ENCODE peak calls at places on chromosomes 13 and 19, in eight cellular contexts. G, Q, N, L, R, W, Z and M are unnamed samples.

GRCh38 chr13:110457361-110457760 is 104.2 kb downstream of the RAB20 start:
- DNase-seq in L (no peak), G (no peak), Z (no peak), R (no peak), N (no peak), W (no peak), Q (no peak), M (no peak)

GRCh38 chr13:113050856-113051431 is 54.6 kb upstream of the F7 start:
- DNase-seq in L (no peak), Q (no peak), W (no peak), R (peak), Z (no peak), N (no peak), G (no peak), M (no peak)

GRCh38 chr13:75761373-75761772 is 125.2 kb downstream of the LMO7 start:
- DNase-seq in R (no peak), W (no peak), L (no peak), Z (no peak), G (peak), N (no peak), Q (peak), M (peak)

GRCh38 chr13:106688940-106689339 is 121.0 kb upstream of the ARGLU1 start:
- DNase-seq in G (no peak), Q (no peak), N (no peak), W (no peak), Z (no peak), L (no peak), R (no peak), M (no peak)

GRCh38 chr13:48078251-48078656 is 16.6 kb downstream of the MED4 start:
- DNase-seq in L (no peak), W (peak), N (no peak), Z (no peak), R (no peak), Q (no peak), G (peak), M (no peak)

GRCh38 chr19:7159105-7159933 is 89.8 kb downstream of the ZNF557 start:
- DNase-seq in Z (no peak), W (no peak), Q (no peak), G (no peak), R (no peak), L (no peak), N (peak), M (peak)

GRCh38 chr19:18932216-18932841 is 8.7 kb downstream of the HOMER3 start:
- DNase-seq in R (peak), N (peak), Z (peak), W (no peak), L (peak), G (peak), Q (no peak), M (peak)

GRCh38 chr13:36126496-36126895 is 4.7 kb downstream of the DCLK1 start:
- DNase-seq in L (no peak), R (no peak), Z (no peak), N (no peak), W (no peak), G (no peak), Q (no peak), M (no peak)

GRCh38 chr19:41205995-41206394 is 13.0 kb downstream of the CYP2S1 start:
- DNase-seq in W (no peak), N (peak), Z (no peak), Q (no peak), R (no peak), G (peak), L (no peak), M (peak)

GRCh38 chr19:44856438-44857083 is 10.5 kb downstream of the NECTIN2 start:
- DNase-seq in Z (peak), L (no peak), Q (no peak), W (no peak), G (no peak), R (no peak), N (peak), M (peak)

GRCh38 chr19:38838208-38838985 is 6.8 kb upstream of the ECH1 start:
- DNase-seq in G (peak), N (no peak), Z (no peak), W (peak), L (peak), Q (no peak), R (no peak), M (peak)

GRCh38 chr13:33633701-33634525 is 184.0 kb upstream of the RFC3 start:
- DNase-seq in Z (no peak), N (no peak), Q (no peak), W (no peak), R (no peak), G (no peak), L (no peak), M (no peak)

GRCh38 chr13:63094717-63095116 is 1679.1 kb upstream of the PCDH20 start:
- DNase-seq in Q (no peak), G (no peak), W (no peak), L (no peak), R (no peak), N (no peak), Z (no peak), M (no peak)

GRCh38 chr13:33940898-33941297 is 122.9 kb downstream of the RFC3 start:
- DNase-seq in Q (no peak), R (no peak), L (no peak), G (no peak), N (no peak), Z (no peak), W (no peak), M (peak)

GRCh38 chr19:11382898-11383705 is 1.0 kb downstream of the EPOR start:
- DNase-seq in N (peak), Q (no peak), R (peak), L (peak), W (peak), Z (peak), G (peak), M (peak)

GRCh38 chr13:110396913-110397379 is 89.9 kb downstream of the COL4A2 start:
- DNase-seq in Q (no peak), Z (no peak), R (no peak), L (no peak), W (peak), G (no peak), N (peak), M (peak)

GRCh38 chr13:51912091-51912490 is 50.3 kb downstream of the CCDC70 start:
- DNase-seq in R (no peak), N (peak), G (no peak), Z (no peak), Q (no peak), W (no peak), L (no peak), M (peak)